ENCODE peak calls at places on chromosome 16, in ten cellular contexts. T is body of pancreas, L is prostate gland, O is ovary, Z is HCT116, U is breast epithelium, S is transverse colon, R is stomach, J is tibial nerve, E is lower leg skin. D is an unnamed sample.

GRCh38 chr16:17396762-17397498 is 73.8 kb downstream of the XYLT1 start:
- DNase-seq in T (peak; percentile 70), L (peak; percentile 59), O (peak; percentile 67), Z (no peak), U (no peak), S (peak; percentile 67), R (peak; percentile 71), J (no peak), E (peak; percentile 29), D (no peak)

GRCh38 chr16:73887895-73888294 is 408.7 kb upstream of the PSMD7 start:
- DNase-seq in T (no peak), L (no peak), O (no peak), Z (no peak), U (no peak), S (no peak), R (no peak), J (no peak), E (no peak), D (no peak)

GRCh38 chr16:72241930-72242329 is 70.0 kb upstream of the PMFBP1 start:
- DNase-seq in T (peak; percentile 35), L (peak; percentile 8), O (peak; percentile 59), Z (peak; percentile 39), U (no peak), S (peak; percentile 19), R (no peak), J (peak; percentile 45), E (no peak), D (no peak)

GRCh38 chr16:19029980-19030379 is 37.4 kb upstream of the COQ7 start:
- DNase-seq in T (no peak), L (no peak), O (no peak), Z (no peak), U (no peak), S (no peak), R (no peak), J (no peak), E (no peak), D (no peak)

GRCh38 chr16:83793179-83793578 is 14.6 kb upstream of the HSBP1 start:
- DNase-seq in T (no peak), L (peak; percentile 46), O (no peak), Z (no peak), U (no peak), S (no peak), R (no peak), J (no peak), E (no peak), D (no peak)

GRCh38 chr16:84746875-84747274 is 47.1 kb downstream of the USP10 start:
- DNase-seq in T (no peak), L (no peak), O (no peak), Z (no peak), U (peak; percentile 78), S (no peak), R (no peak), J (no peak), E (no peak), D (no peak)

GRCh38 chr16:70683146-70683944 is 2.5 kb downstream of the MTSS2 start:
- DNase-seq in T (no peak), L (no peak), O (no peak), Z (no peak), U (no peak), S (no peak), R (no peak), J (no peak), E (no peak), D (peak; percentile 70)

GRCh38 chr16:68417711-68418301 is 30.5 kb downstream of the SMPD3 start:
- DNase-seq in T (peak; percentile 78), L (peak; percentile 74), O (no peak), Z (no peak), U (peak; percentile 77), S (peak; percentile 85), R (peak; percentile 91), J (no peak), E (no peak), D (peak; percentile 58)

GRCh38 chr16:70253291-70254094 is 1.8 kb upstream of the EXOSC6 start:
- DNase-seq in T (peak; percentile 30), L (no peak), O (no peak), Z (peak; percentile 28), U (no peak), S (peak; percentile 26), R (no peak), J (peak; percentile 18), E (no peak), D (no peak)

GRCh38 chr16:4477966-4478365 is 1.8 kb downstream of the HMOX2 start:
- DNase-seq in T (no peak), L (no peak), O (no peak), Z (peak; percentile 45), U (no peak), S (no peak), R (no peak), J (peak; percentile 33), E (no peak), D (no peak)

GRCh38 chr16:79165541-79165940 is 435.0 kb downstream of the MAF start:
- DNase-seq in T (no peak), L (peak; percentile 9), O (no peak), Z (no peak), U (no peak), S (no peak), R (no peak), J (no peak), E (no peak), D (no peak)

GRCh38 chr16:79167893-79168292 is 432.6 kb downstream of the MAF start:
- DNase-seq in T (no peak), L (no peak), O (no peak), Z (no peak), U (no peak), S (no peak), R (no peak), J (no peak), E (no peak), D (no peak)

GRCh38 chr16:79170565-79171242 is 429.8 kb downstream of the MAF start:
- DNase-seq in T (no peak), L (no peak), O (peak; percentile 45), Z (no peak), U (no peak), S (no peak), R (no peak), J (peak; percentile 42), E (peak; percentile 45), D (no peak)

GRCh38 chr16:79169239-79169638 is 431.3 kb downstream of the MAF start:
- DNase-seq in T (no peak), L (no peak), O (no peak), Z (no peak), U (no peak), S (no peak), R (no peak), J (no peak), E (no peak), D (peak; percentile 42)

GRCh38 chr16:79168321-79168720 is 432.2 kb downstream of the MAF start:
- DNase-seq in T (no peak), L (no peak), O (no peak), Z (no peak), U (no peak), S (no peak), R (no peak), J (no peak), E (no peak), D (no peak)
- TF ChIP-seq POLR2A in T (no peak), L (no peak), O (no peak), Z (no peak), U (no peak), S (no peak), R (no peak), J (no peak), E (no peak), D (no peak)

DNA sequence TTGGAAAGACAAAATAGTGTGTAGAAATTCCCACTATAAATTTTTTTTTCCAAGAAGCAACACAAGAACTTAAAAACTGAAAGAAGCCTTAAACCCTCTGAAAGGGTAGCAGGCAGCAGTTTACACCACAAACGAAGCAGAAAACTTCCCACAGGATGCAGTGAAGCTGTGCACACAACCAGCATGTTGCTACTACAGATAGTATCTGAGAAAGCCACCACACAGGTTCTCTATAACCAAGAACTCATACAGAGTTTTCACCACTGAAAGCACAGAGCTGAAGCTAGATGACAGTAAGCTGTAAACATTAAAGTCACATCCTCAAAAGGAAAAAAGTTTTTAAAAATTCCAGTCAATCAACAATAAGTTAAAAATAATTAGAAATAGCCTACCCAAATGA is 333.6 kb upstream of the MON1B start:
- DNase-seq in T (no peak), L (no peak), O (no peak), Z (no peak), U (no peak), S (no peak), R (no peak), J (no peak), E (no peak), D (no peak)
- H3K4me3 ChIP-seq in T (no peak overlapping the region), L (no peak overlapping the region), O (no peak overlapping the region), Z (no peak overlapping the region), U (no peak overlapping the region), S (no peak overlapping the region), R (no peak overlapping the region), J (no peak overlapping the region), E (no peak overlapping the region), D (no peak overlapping the region)

DNA sequence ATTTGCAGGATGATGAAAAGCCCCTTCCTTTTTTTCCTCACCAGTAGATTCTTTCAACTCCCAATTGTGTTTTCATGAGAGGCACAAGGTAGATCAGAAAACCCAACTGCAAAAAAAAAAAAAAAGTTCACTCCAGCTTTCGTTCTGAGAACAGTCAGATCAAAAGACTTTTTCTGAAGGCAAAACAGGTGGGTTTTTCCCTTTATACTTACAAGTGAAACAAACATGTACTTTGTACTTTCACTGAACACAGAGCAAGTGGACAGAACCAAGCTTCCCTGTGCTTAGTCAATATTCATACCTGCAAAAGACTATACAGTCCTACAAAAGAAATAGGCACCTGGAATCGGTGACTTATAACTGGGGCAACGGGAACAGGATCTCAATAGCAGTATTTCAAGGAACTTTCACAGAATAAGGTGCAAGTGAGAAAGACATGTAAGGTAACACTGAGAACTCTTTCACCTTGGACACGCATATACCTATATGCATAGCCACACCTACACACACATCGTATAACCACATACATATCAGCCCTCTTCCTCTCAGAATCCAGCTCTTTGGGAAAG is 54.1 kb downstream of the TOX3 start:
- DNase-seq in T (no peak), L (no peak), O (no peak), Z (no peak), U (no peak), S (no peak), R (no peak), J (no peak), E (no peak), D (no peak)
- TF ChIP-seq CTCF in T (no peak), L (no peak), O (no peak), Z (no peak), U (no peak), S (no peak), R (no peak), J (no peak), E (no peak), D (no peak)

DNA sequence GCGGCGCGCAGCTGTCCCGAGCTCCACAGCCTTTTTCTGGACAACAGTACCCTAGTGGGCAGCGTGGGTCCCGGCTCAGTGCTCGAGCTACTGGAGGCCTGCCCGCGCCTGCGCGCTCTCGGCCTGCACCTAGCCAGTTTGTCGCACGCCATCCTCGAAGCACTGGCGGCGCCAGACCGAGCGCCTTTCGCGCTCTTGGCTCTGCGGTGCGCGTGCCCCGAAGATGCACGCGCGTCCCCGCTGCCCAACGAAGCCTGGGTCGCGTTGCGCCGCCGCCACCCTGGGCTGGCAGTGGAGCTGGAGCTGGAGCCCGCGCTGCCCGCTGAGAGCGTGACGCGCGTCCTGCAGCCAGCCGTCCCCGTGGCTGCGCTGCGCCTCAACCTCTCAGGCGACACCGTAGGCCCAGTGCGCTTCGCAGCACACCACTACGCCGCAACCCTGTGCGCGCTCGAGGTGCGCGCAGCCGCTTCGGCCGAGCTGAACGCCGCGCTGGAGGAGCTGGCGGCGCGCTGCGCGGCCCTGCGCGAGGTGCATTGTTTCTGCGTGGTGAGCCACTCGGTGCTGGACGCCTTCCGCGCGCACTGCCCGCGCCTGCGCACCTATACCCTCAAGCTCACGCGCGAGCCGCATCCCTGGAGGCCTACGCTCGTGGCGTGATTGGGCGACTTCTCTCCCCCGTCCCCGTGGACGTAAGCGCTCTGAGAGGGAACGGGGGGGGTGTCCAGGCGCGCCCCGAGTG is 1.2 kb upstream of the HSF4 start:
- DNase-seq in T (no peak), L (peak; percentile 56), O (peak; percentile 75), Z (no peak), U (no peak), S (no peak), R (no peak), J (peak; percentile 16), E (no peak), D (no peak)
- TF ChIP-seq POLR2A in T (no peak), L (no peak), O (peak; percentile 41), Z (no peak), U (no peak), S (no peak), R (no peak), J (peak; percentile 27), E (no peak), D (no peak)